ENCODE peak calls at places on chromosomes 13 and 19, in four cellular contexts. J is left ventricle myocardium inferior, B is ascending aorta, Y is PC-3. L is an unnamed sample. For H3K4me1 and H3K27me3, the result is how much of the 10 kb centered on the place peaks cover.

GRCh38 chr19:3047307-3048189 is 14.7 kb downstream of the TLE5 start:
- DNase-seq in J (peak), B (peak), Y (peak), L (peak)

GRCh38 chr13:110445183-110445582 is 116.3 kb downstream of the RAB20 start:
- DNase-seq in J (no peak), B (peak), Y (no peak), L (no peak)

GRCh38 chr19:51089786-51090185 is 7.1 kb upstream of the KLK14 start:
- DNase-seq in J (no peak), B (no peak), Y (no peak), L (no peak)

GRCh38 chr19:8697671-8698432 is 743 bp downstream of the ACTL9 start:
- DNase-seq in J (no peak), B (no peak), Y (no peak), L (peak)

GRCh38 chr19:55141696-55142095 is 7.3 kb downstream of the TNNT1 start:
- DNase-seq in J (no peak), B (no peak), Y (no peak), L (no peak)

GRCh38 chr19:40424637-40425449 is 949 bp downstream of the SERTAD1 start:
- DNase-seq in J (no peak), B (no peak), Y (no peak), L (peak)

GRCh38 chr19:41264581-41265375 is 606 bp downstream of the HNRNPUL1 start:
- DNase-seq in J (peak), B (peak), Y (peak), L (peak)

GRCh38 chr13:47545206-47545605 is 455.9 kb downstream of the SUCLA2 start:
- DNase-seq in J (no peak), B (no peak), Y (no peak), L (no peak)

GRCh38 chr19:1079566-1080111 is 12.7 kb downstream of the ARHGAP45 start:
- DNase-seq in J (no peak), B (no peak), Y (no peak), L (no peak)

GRCh38 chr13:44386932-44387556 is 13.4 kb downstream of the SERP2 start:
- DNase-seq in J (no peak), B (no peak), Y (no peak), L (no peak)

GRCh38 chr19:6773323-6773931 is 919 bp downstream of the VAV1 start:
- DNase-seq in J (peak), B (peak), Y (no peak), L (no peak)

GRCh38 chr13:94711561-94712286 is 621 bp downstream of the SOX21 start:
- DNase-seq in J (no peak), B (no peak), Y (peak), L (peak)

GRCh38 chr19:42124386-42124901 is 7.8 kb downstream of the POU2F2 start:
- DNase-seq in J (no peak), B (no peak), Y (no peak), L (no peak)

GRCh38 chr19:6286676-6287075 is 6.9 kb upstream of the MLLT1 start:
- DNase-seq in J (no peak), B (no peak), Y (no peak), L (no peak)

GRCh38 chr19:5397804-5398692 is 57.2 kb upstream of the ZNRF4 start:
- DNase-seq in J (no peak), B (no peak), Y (peak), L (peak)

GRCh38 chr19:54077334-54077733 is 3.8 kb downstream of the TARM1 start:
- DNase-seq in J (no peak), B (no peak), Y (no peak), L (no peak)

GRCh38 chr13:24495151-24495729 is 17.3 kb downstream of the PARP4 start:
- DNase-seq in J (no peak), B (no peak), Y (peak), L (no peak)

GRCh38 chr13:24680258-24680920 is at the start of gene ATP12A:
- DNase-seq in J (no peak), B (no peak), Y (no peak), L (peak)

GRCh38 chr13:31328549-31329229 is 128.9 kb downstream of the B3GLCT start:
- DNase-seq in J (no peak), B (no peak), Y (peak), L (no peak)

GRCh38 chr19:14519860-14520407 is 1.7 kb upstream of the DNAJB1 start:
- DNase-seq in J (no peak), B (no peak), Y (peak), L (no peak)

GRCh38 chr19:36423925-36424324 is 5.5 kb upstream of the ZFP82 start:
- DNase-seq in J (no peak), B (no peak), Y (no peak), L (no peak)

GRCh38 chr13:66689037-66689619 is 541.0 kb downstream of the PCDH9 start:
- DNase-seq in J (no peak), B (no peak), Y (no peak), L (no peak)

GRCh38 chr19:30228726-30229523 is 143.3 kb upstream of the ZNF536 start:
- DNase-seq in J (no peak), B (no peak), Y (no peak), L (peak)

GRCh38 chr19:12668346-12668745 is 1.7 kb downstream of the WDR83 start:
- DNase-seq in J (no peak), B (no peak), Y (no peak), L (no peak)
- H3K4me1 ChIP-seq in J (half or more), B (under half), Y (under half), L (under half)

GRCh38 chr13:114122591-114123211 is 9.7 kb downstream of the RASA3 start:
- DNase-seq in J (no peak), B (peak), Y (no peak), L (no peak)
- H3K4me3 ChIP-seq in J (no peak), B (no peak), Y (no peak), L (no peak)

GRCh38 chr19:49363265-49364082 is at the start of gene DKKL1:
- DNase-seq in J (peak), B (peak), Y (peak), L (peak)

GRCh38 chr19:49366110-49366509 is 2.4 kb downstream of the DKKL1 start:
- DNase-seq in J (no peak), B (no peak), Y (no peak), L (no peak)

GRCh38 chr19:49362926-49363264 is 679 bp upstream of the TEAD2 start:
- DNase-seq in J (peak), B (peak), Y (no peak), L (peak)

GRCh38 chr19:49362048-49362925 is at the start of gene TEAD2:
- DNase-seq in J (peak), B (peak), Y (peak), L (peak)

DNA sequence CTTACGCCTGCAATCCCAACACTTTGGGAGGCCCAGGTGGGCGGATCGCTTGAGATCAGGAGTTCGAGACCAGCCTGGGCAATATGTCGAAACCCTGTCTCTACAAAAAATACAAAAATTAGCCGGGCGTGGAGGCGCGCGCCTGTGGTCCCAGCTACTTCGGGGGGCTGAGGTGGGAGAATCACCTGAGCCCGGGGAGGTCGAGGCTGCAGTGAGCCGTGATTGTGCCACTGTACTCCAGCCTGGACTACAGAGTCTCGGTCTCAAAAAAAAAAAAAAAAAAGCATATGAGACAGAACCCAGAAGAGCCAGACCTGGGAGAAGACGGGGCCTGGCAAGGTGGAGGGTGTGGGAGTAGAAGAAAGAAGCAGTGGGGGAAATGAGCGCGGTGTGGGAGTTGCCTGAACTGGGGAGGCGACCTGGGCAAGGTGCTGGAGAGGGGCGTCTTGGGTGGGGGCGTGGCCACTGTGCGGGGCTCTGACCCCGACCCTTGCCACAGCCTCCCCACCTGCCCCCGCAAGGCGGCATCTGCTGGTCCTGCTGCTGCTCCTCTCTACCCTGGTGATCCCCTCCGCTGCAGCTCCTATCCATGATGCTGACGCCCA is 508 bp downstream of the DKKL1 start:
- DNase-seq in J (no peak), B (no peak), Y (no peak), L (no peak)
- H3K27me3 ChIP-seq in J (under half), B (under half), Y (under half), L (under half)

DNA sequence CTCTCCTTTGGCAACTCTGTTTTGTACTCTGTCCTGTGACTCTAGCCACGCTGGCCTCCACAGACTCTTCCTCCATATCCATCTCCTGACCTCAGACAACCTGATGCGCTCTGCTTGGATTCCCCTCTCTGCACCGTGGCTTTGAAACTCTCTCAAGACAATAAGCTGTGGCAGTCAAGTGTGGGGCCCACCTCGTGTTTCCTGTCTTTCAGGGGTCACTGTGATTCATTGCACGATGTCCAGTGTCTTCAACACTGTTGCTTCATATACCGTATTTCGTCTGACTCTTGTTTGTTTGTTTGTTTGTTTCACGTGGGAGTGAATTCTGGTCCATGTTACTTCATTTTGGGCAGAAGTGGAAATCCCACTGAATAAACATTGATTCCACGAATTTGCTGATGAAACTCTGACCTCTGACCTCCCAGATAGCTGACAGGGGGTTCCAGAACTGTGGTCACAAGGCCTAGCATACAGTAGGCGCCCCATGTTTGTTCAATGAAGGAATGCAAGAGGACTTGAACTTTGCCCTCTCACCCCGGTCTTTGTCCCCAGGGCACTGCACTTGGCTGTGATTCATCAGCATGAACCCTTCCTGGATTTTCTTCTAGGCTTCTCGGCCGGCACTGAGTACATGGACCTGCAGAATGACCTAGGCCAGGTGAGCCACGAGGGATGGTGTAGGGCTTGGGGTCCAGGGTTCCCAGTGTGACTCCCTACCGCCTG is 4.9 kb downstream of the NFKBIB start:
- DNase-seq in J (no peak), B (no peak), Y (no peak), L (no peak)
- H3K4me1 ChIP-seq in J (under half), B (under half), Y (under half), L (under half)

DNA sequence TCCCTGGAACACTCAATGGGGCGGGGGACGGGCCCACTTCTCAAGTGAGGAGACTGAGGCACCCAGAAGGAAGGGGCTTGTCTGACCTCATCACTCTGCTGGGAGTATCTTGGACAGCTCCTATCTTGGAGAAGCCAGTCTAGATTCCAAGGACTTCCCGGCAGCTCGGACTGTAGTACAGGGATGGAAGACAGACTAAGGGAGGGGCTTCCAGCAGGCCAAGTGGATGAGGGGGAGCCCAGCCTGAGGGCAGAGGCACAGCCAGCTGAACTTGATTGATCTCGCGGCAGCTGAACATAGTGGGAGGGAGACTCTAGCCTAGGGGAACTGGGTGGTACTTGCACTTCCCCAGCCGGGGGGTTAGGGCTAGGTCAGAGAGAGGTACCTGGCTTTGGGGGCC is 702 bp downstream of the CILP2 start:
- DNase-seq in J (no peak), B (no peak), Y (no peak), L (no peak)
- H3K4me3 ChIP-seq in J (peak), B (peak), Y (peak), L (no peak)

GRCh38 chr13:51027644-51028043 is 83.4 kb downstream of the C13orf42 start:
- DNase-seq in J (no peak), B (no peak), Y (no peak), L (no peak)
- H3K27me3 ChIP-seq in J (under half), B (under half), Y (under half), L (under half)